ENCODE peak calls at places on chromosomes 12 and 14, in six cellular contexts. One of them, this sample, is unnamed.

GRCh38 chr12:131950182-131950913 is 606 bp downstream of the EP400 start:
- DNase-seq in D341Med: peak
- DNase-seq in DMS53: peak
- DNase-seq in activated B cell treated with CpG ODN at 0.5 μM for 24 hours: no peak
- DNase-seq in GM12865: peak
- DNase-seq in uterus: peak
- DNase-seq in this sample: no peak

GRCh38 chr12:18430425-18431048 is 169.2 kb downstream of the PIK3C2G start:
- DNase-seq in D341Med: peak
- DNase-seq in DMS53: peak
- DNase-seq in activated B cell treated with CpG ODN at 0.5 μM for 24 hours: no peak
- DNase-seq in GM12865: peak
- DNase-seq in uterus: no peak
- DNase-seq in this sample: no peak

GRCh38 chr14:22272408-22272807 is 316.6 kb downstream of the DAD1 start:
- DNase-seq in D341Med: no peak
- DNase-seq in DMS53: no peak
- DNase-seq in activated B cell treated with CpG ODN at 0.5 μM for 24 hours: no peak
- DNase-seq in GM12865: no peak
- DNase-seq in uterus: no peak
- DNase-seq in this sample: no peak

GRCh38 chr14:78202976-78203375 is 32.8 kb downstream of the NRXN3 start:
- DNase-seq in D341Med: no peak
- DNase-seq in DMS53: no peak
- DNase-seq in activated B cell treated with CpG ODN at 0.5 μM for 24 hours: no peak
- DNase-seq in GM12865: no peak
- DNase-seq in uterus: no peak
- DNase-seq in this sample: no peak

GRCh38 chr12:5022465-5023061 is 21.1 kb upstream of the KCNA5 start:
- DNase-seq in D341Med: peak
- DNase-seq in DMS53: peak
- DNase-seq in activated B cell treated with CpG ODN at 0.5 μM for 24 hours: peak
- DNase-seq in GM12865: peak
- DNase-seq in uterus: no peak
- DNase-seq in this sample: peak

GRCh38 chr12:117162649-117163048 is 27.6 kb downstream of the FBXO21 start:
- DNase-seq in D341Med: no peak
- DNase-seq in DMS53: no peak
- DNase-seq in activated B cell treated with CpG ODN at 0.5 μM for 24 hours: no peak
- DNase-seq in GM12865: no peak
- DNase-seq in uterus: no peak
- DNase-seq in this sample: no peak

GRCh38 chr12:132827763-132828703 is 636 bp downstream of the GOLGA3 start:
- DNase-seq in D341Med: peak
- DNase-seq in DMS53: peak
- DNase-seq in activated B cell treated with CpG ODN at 0.5 μM for 24 hours: peak
- DNase-seq in GM12865: peak
- DNase-seq in uterus: no peak
- DNase-seq in this sample: peak

GRCh38 chr12:56645201-56645716 is 525 bp downstream of the ATP5F1B start:
- DNase-seq in D341Med: no peak
- DNase-seq in DMS53: peak
- DNase-seq in activated B cell treated with CpG ODN at 0.5 μM for 24 hours: no peak
- DNase-seq in GM12865: peak
- DNase-seq in uterus: no peak
- DNase-seq in this sample: no peak

GRCh38 chr12:16112626-16113560 is 164.6 kb downstream of the SLC15A5 start:
- DNase-seq in D341Med: peak
- DNase-seq in DMS53: peak
- DNase-seq in activated B cell treated with CpG ODN at 0.5 μM for 24 hours: no peak
- DNase-seq in GM12865: no peak
- DNase-seq in uterus: no peak
- DNase-seq in this sample: no peak

GRCh38 chr14:49566714-49567113 is 19.5 kb downstream of the RPS29 start:
- DNase-seq in D341Med: no peak
- DNase-seq in DMS53: no peak
- DNase-seq in activated B cell treated with CpG ODN at 0.5 μM for 24 hours: no peak
- DNase-seq in GM12865: no peak
- DNase-seq in uterus: no peak
- DNase-seq in this sample: no peak

GRCh38 chr14:101123639-101124525 is 220.4 kb upstream of the RTL1 start:
- DNase-seq in D341Med: peak
- DNase-seq in DMS53: no peak
- DNase-seq in activated B cell treated with CpG ODN at 0.5 μM for 24 hours: no peak
- DNase-seq in GM12865: no peak
- DNase-seq in uterus: no peak
- DNase-seq in this sample: peak

GRCh38 chr12:79573820-79574219 is 116.9 kb downstream of the PAWR start:
- DNase-seq in D341Med: no peak
- DNase-seq in DMS53: no peak
- DNase-seq in activated B cell treated with CpG ODN at 0.5 μM for 24 hours: no peak
- DNase-seq in GM12865: no peak
- DNase-seq in uterus: no peak
- DNase-seq in this sample: no peak

GRCh38 chr14:64841772-64842490 is 37.8 kb downstream of the SPTB start:
- DNase-seq in D341Med: no peak
- DNase-seq in DMS53: no peak
- DNase-seq in activated B cell treated with CpG ODN at 0.5 μM for 24 hours: no peak
- DNase-seq in GM12865: no peak
- DNase-seq in uterus: no peak
- DNase-seq in this sample: no peak

GRCh38 chr12:57803317-57803893 is 15.1 kb downstream of the AVIL start:
- DNase-seq in D341Med: peak
- DNase-seq in DMS53: peak
- DNase-seq in activated B cell treated with CpG ODN at 0.5 μM for 24 hours: no peak
- DNase-seq in GM12865: peak
- DNase-seq in uterus: no peak
- DNase-seq in this sample: no peak

GRCh38 chr12:3438401-3438800 is 52.6 kb upstream of the PRMT8 start:
- DNase-seq in D341Med: no peak
- DNase-seq in DMS53: no peak
- DNase-seq in activated B cell treated with CpG ODN at 0.5 μM for 24 hours: no peak
- DNase-seq in GM12865: no peak
- DNase-seq in uterus: no peak
- DNase-seq in this sample: no peak